ENCODE peak calls at places on chromosomes 3 and 15, in four cellular contexts. Y is GM12878, B is H1, H is NT2/D1. V is an unnamed sample.

GRCh38 chr3:54212723-54213122 is 90.4 kb downstream of the CACNA2D3 start:
- DNase-seq in Y (no peak), B (no peak), H (no peak), V (no peak)

GRCh38 chr3:40143283-40144090 is 166.0 kb upstream of the EIF1B start:
- DNase-seq in Y (no peak), B (no peak), H (no peak), V (no peak)

GRCh38 chr3:45931476-45931875 is 11.8 kb upstream of the CXCR6 start:
- DNase-seq in Y (no peak), B (no peak), H (no peak), V (no peak)

GRCh38 chr3:187943677-187944390 is 198.6 kb upstream of the BCL6 start:
- DNase-seq in Y (no peak), B (no peak), H (no peak), V (no peak)

GRCh38 chr3:139353920-139354556 is 10.2 kb downstream of the MRPS22 start:
- DNase-seq in Y (no peak), B (no peak), H (peak; percentile 57), V (peak; percentile 65)

GRCh38 chr3:7520593-7520992 is 659.7 kb downstream of the GRM7 start:
- DNase-seq in Y (no peak), B (no peak), H (no peak), V (no peak)

GRCh38 chr3:185175370-185175987 is 22.6 kb upstream of the C3orf70 start:
- DNase-seq in Y (peak; percentile 27), B (peak; percentile 66), H (no peak), V (no peak)

GRCh38 chr3:101994386-101994785 is 145.1 kb downstream of the NFKBIZ start:
- DNase-seq in Y (no peak), B (no peak), H (no peak), V (no peak)

GRCh38 chr3:32819086-32819450 is 1.3 kb downstream of the TRIM71 start:
- DNase-seq in Y (no peak), B (no peak), H (no peak), V (no peak)

GRCh38 chr3:149992416-149993058 is 21.8 kb upstream of the PFN2 start:
- DNase-seq in Y (no peak), B (peak; percentile 50), H (no peak), V (no peak)

GRCh38 chr3:149983628-149984027 is 12.9 kb upstream of the PFN2 start:
- DNase-seq in Y (no peak), B (no peak), H (no peak), V (no peak)

GRCh38 chr3:149990423-149990953 is 19.8 kb upstream of the PFN2 start:
- DNase-seq in Y (no peak), B (no peak), H (no peak), V (no peak)

GRCh38 chr3:149989307-149989706 is 18.6 kb upstream of the PFN2 start:
- DNase-seq in Y (no peak), B (no peak), H (no peak), V (no peak)
- TF ChIP-seq SUZ12 in Y (no peak), B (no peak), H (no peak), V (no peak)

DNA sequence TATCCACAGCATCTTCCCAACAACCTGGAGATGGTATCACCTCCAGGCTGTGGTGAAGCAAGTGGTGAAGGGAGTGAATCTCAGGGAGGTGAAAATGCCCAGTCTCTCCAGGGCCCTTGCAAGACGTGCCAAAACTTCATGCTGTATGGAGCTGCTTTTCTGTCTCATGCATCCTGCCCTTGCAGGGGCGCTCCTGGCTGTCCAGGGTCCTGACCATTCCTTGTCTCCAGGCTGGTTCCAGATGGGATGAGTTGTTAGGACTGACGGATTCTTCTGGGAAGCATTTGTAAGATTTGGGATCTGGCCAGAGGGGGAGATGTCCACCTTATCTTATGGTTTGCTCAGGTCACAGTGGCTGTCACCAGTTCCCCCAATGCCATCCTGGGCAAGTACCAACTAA is 15.8 kb downstream of the TGM4 start:
- DNase-seq in Y (no peak), B (no peak), H (no peak), V (no peak)
- TF ChIP-seq SUZ12 in Y (no peak), B (no peak), H (no peak), V (no peak)

GRCh38 chr3:22977042-22977441 is 226.1 kb upstream of the UBE2E2 start:
- DNase-seq in Y (no peak), B (no peak), H (no peak), V (no peak)
- TF ChIP-seq SUZ12 in Y (no peak), B (no peak), H (no peak), V (no peak)

GRCh38 chr3:16200411-16200810 is 25.9 kb downstream of the GALNT15 start:
- DNase-seq in Y (no peak), B (no peak), H (no peak), V (no peak)
- TF ChIP-seq SUZ12 in Y (no peak), B (no peak), H (no peak), V (no peak)

GRCh38 chr3:120472121-120472844 is 21.5 kb upstream of the FSTL1 start:
- DNase-seq in Y (no peak), B (no peak), H (no peak), V (no peak)

GRCh38 chr3:120473389-120473788 is 22.6 kb upstream of the FSTL1 start:
- DNase-seq in Y (no peak), B (no peak), H (no peak), V (no peak)

GRCh38 chr3:120469440-120470415 is 18.9 kb upstream of the FSTL1 start:
- DNase-seq in Y (no peak), B (no peak), H (no peak), V (no peak)

GRCh38 chr3:120470870-120471269 is 20.1 kb upstream of the FSTL1 start:
- DNase-seq in Y (no peak), B (no peak), H (no peak), V (no peak)

DNA sequence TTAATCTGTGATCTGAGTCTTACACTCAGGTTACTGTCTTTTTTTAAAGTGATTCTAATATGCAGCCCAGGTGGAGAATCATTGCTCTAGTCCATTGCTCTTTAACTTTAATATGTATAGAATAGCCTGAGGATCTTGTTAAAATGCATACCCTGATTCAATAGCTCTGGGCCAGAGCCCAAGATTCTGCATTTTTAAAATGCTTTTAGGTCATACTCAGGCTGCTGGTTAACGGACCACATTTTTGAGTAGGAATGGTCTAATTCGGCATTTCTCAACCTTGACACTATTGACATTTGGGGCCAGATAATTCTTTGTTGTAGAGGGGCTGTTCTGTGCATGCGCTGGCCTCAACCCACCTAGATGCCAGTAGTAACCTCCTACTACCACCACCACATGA is 20.9 kb upstream of the FSTL1 start:
- DNase-seq in Y (no peak), B (no peak), H (no peak), V (no peak)
- TF ChIP-seq SUZ12 in Y (no peak), B (no peak), H (no peak), V (no peak)

GRCh38 chr15:58392611-58393161 is 39.1 kb upstream of the LIPC start:
- DNase-seq in Y (no peak), B (no peak), H (no peak), V (no peak)

GRCh38 chr15:58392141-58392540 is 39.6 kb upstream of the LIPC start:
- DNase-seq in Y (no peak), B (no peak), H (no peak), V (no peak)

GRCh38 chr15:58396181-58396580 is 35.6 kb upstream of the LIPC start:
- DNase-seq in Y (no peak), B (no peak), H (no peak), V (no peak)

GRCh38 chr15:58391088-58391487 is 40.7 kb upstream of the LIPC start:
- DNase-seq in Y (no peak), B (no peak), H (no peak), V (no peak)

DNA sequence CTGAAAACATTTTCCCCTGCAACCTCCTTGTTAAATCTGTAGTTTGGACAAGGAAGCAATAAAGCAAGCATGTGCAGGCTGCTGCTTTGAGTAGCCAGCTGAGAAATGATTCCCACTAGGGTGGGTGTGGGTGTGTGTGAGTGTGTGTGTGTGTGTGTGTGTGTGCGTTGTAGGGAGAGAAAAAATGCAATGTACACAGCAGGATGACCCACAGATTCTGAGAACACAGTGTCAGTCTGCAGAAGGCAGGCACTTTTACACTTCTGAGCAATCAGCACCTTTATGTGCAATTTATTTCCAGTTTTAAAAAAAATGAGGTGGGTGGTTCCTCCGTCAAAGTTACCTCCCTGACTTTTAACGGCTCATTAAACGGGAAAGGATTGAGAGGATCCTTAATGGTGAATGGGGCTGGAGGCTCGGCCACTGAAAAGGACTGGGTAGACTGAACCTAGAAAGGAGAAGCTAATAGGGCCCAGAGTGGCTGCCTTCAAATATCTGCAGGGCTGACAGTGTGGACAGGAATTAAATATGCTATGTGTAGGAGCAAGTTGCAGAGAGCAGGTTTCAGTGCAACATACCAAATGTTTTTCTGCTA is 38.5 kb upstream of the LIPC start:
- DNase-seq in Y (no peak), B (no peak), H (no peak), V (no peak)
- TF ChIP-seq SUZ12 in Y (no peak), B (no peak), H (no peak), V (no peak)